ENCODE peak calls at places on chromosomes 4 and X, in nine cellular contexts. O is SK-MEL-5; P is mucosa of descending colon; L is activated T-helper 1 cell treated with anti-CD3 and anti-CD28 coated beads, Interleukin-12 subunit alpha, Interleukin-12 subunit beta, Interleukin-2, Interleukin-4 antibody, amounts not matched to agents 30 ng/mL and 10 ng/mL and 1 ng/mL, durations not matched to agents 14 hours and 24 hours and 36 hours; U is activated CD4-positive, alpha-beta T cell treated with anti-CD3 and anti-CD28 coated beads, Interleukin-2, amount 50 U/mL, for 4 hours; N is stimulated activated CD8-positive, alpha-beta memory T cell treated with anti-CD3 and anti-CD28 coated beads, Interleukin-12 subunit alpha, Interleukin-12 subunit beta, amount 100 ng/mL, for 1 hour; R is aorta; D is activated T-cell treated with anti-CD3 and anti-CD28 coated beads, Interleukin-2, amount 50 U/mL, for 72 hours; H is NCI-H82. T is an unnamed sample.

GRCh38 chrX:9164086-9164485 is 130.2 kb upstream of the FAM9B start:
- DNase-seq in O (no peak), P (no peak), L (no peak), U (no peak), N (no peak), R (no peak), D (no peak), H (no peak), T (no peak)

GRCh38 chrX:54358424-54359211 is 772 bp upstream of the WNK3 start:
- DNase-seq in O (peak), P (peak), L (peak), U (peak), N (no peak), R (peak), D (peak), H (peak), T (peak)

GRCh38 chr4:48346594-48346993 is 5.3 kb downstream of the SLAIN2 start:
- DNase-seq in O (no peak), P (no peak), L (no peak), U (no peak), N (no peak), R (no peak), D (no peak), H (no peak), T (no peak)

GRCh38 chr4:101345271-101345595 is 2.1 kb downstream of the PPP3CA start:
- DNase-seq in O (no peak), P (peak), L (peak), U (no peak), N (no peak), R (no peak), D (peak), H (no peak), T (peak)

GRCh38 chr4:145171919-145172318 is 8.5 kb downstream of the OTUD4 start:
- DNase-seq in O (no peak), P (no peak), L (no peak), U (no peak), N (no peak), R (no peak), D (no peak), H (no peak), T (no peak)

GRCh38 chr4:183610033-183610432 is 49.0 kb downstream of the RWDD4 start:
- DNase-seq in O (peak), P (no peak), L (no peak), U (no peak), N (no peak), R (no peak), D (no peak), H (no peak), T (no peak)

GRCh38 chrX:52839137-52839536 is 28.1 kb downstream of the XAGE5 start:
- DNase-seq in O (no peak), P (no peak), L (no peak), U (no peak), N (no peak), R (no peak), D (no peak), H (peak), T (no peak)

GRCh38 chr4:169698331-169698730 is 59.4 kb downstream of the HPF1 start:
- DNase-seq in O (no peak), P (no peak), L (no peak), U (no peak), N (no peak), R (no peak), D (no peak), H (no peak), T (no peak)

GRCh38 chr4:4640692-4641091 is 98.8 kb upstream of the STX18 start:
- DNase-seq in O (no peak), P (no peak), L (no peak), U (no peak), N (no peak), R (no peak), D (no peak), H (no peak), T (no peak)

GRCh38 chrX:1060562-1060960 is 151.9 kb downstream of the CRLF2 start:
- DNase-seq in O (no peak), P (no peak), L (no peak), U (no peak), N (no peak), R (no peak), D (no peak), H (no peak), T (no peak)

GRCh38 chrX:103360092-103360491 is 3.8 kb downstream of the TCEAL9 start:
- DNase-seq in O (no peak), P (no peak), L (no peak), U (no peak), N (no peak), R (no peak), D (no peak), H (no peak), T (no peak)

GRCh38 chrX:39204945-39205344 is 403.7 kb downstream of the MID1IP1 start:
- DNase-seq in O (no peak), P (no peak), L (no peak), U (peak), N (no peak), R (no peak), D (peak), H (no peak), T (peak)